ENCODE peak calls at places on chromosomes 5 and 9, in ten cellular contexts. L is lower lobe of right lung, I is Calu3, M is PC-3, W is dorsolateral prefrontal cortex, R is spleen, Q is BJ, B is AG04449, N is gastrocnemius medialis, C is neural crest cell. U is an unnamed sample.

GRCh38 chr5:69335341-69335975 is 2.9 kb upstream of the CCDC125 start:
- DNase-seq in M (peak), C (no peak), R (no peak), I (no peak), L (no peak), W (no peak), B (no peak), Q (no peak), N (no peak), U (no peak)

GRCh38 chr5:150642991-150643710 is 2.7 kb downstream of the SYNPO start:
- DNase-seq in N (no peak), L (no peak), R (no peak), B (no peak), C (no peak), W (no peak), I (no peak), Q (no peak), M (no peak), U (no peak)

GRCh38 chr5:43769576-43770352 is 166.8 kb downstream of the NNT start:
- DNase-seq in L (no peak), R (no peak), I (no peak), B (peak), W (no peak), C (no peak), Q (peak), N (peak), M (no peak), U (no peak)

GRCh38 chr9:113991714-113992113 is 86.4 kb downstream of the AMBP start:
- DNase-seq in Q (no peak), N (no peak), M (no peak), R (peak), W (no peak), C (no peak), B (no peak), I (no peak), L (no peak), U (no peak)

GRCh38 chr5:127645300-127645726 is 3.6 kb upstream of the CTXN3 start:
- DNase-seq in B (no peak), I (no peak), M (no peak), W (no peak), R (no peak), L (no peak), Q (no peak), C (no peak), N (no peak), U (no peak)

GRCh38 chr5:132327278-132327959 is 33.2 kb downstream of the SLC22A4 start:
- DNase-seq in M (no peak), Q (peak), I (no peak), N (no peak), C (no peak), R (no peak), L (no peak), B (no peak), W (no peak), U (no peak)

GRCh38 chr9:90307177-90307833 is 335.3 kb downstream of the DIRAS2 start:
- DNase-seq in N (no peak), L (no peak), Q (no peak), W (no peak), R (no peak), I (no peak), B (no peak), C (no peak), M (no peak), U (no peak)

GRCh38 chr9:16248816-16249215 is 621.7 kb downstream of the BNC2 start:
- DNase-seq in R (no peak), Q (no peak), I (no peak), N (no peak), L (no peak), B (no peak), W (no peak), C (no peak), M (no peak), U (no peak)

GRCh38 chr5:173454764-173455598 is 126.8 kb upstream of the STC2 start:
- DNase-seq in B (peak), W (no peak), C (no peak), L (no peak), Q (peak), R (no peak), N (peak), M (peak), I (peak), U (no peak)

GRCh38 chr5:53985796-53986195 is 324.6 kb downstream of the ARL15 start:
- DNase-seq in M (no peak), L (no peak), W (no peak), Q (no peak), R (no peak), B (no peak), N (no peak), I (no peak), C (no peak), U (no peak)

GRCh38 chr9:107405511-107405910 is 84.1 kb downstream of the KLF4 start:
- DNase-seq in B (no peak), L (no peak), C (no peak), I (no peak), N (no peak), Q (no peak), M (no peak), W (no peak), R (no peak), U (no peak)

GRCh38 chr9:127201731-127202130 is 62.8 kb upstream of the GARNL3 start:
- DNase-seq in C (no peak), N (no peak), L (no peak), I (no peak), B (no peak), Q (no peak), M (no peak), W (no peak), R (no peak), U (no peak)

GRCh38 chr9:110748251-110748893 is 79.8 kb downstream of the MUSK start:
- DNase-seq in R (no peak), W (no peak), C (no peak), I (no peak), M (no peak), Q (no peak), N (no peak), L (no peak), B (no peak), U (no peak)

GRCh38 chr5:73786043-73786831 is 160.2 kb downstream of the ARHGEF28 start:
- DNase-seq in B (no peak), C (no peak), W (no peak), M (no peak), N (no peak), Q (no peak), I (no peak), L (no peak), R (no peak), U (no peak)

GRCh38 chr9:122263699-122264349 is 816 bp downstream of the RBM18 start:
- DNase-seq in C (no peak), W (no peak), I (no peak), Q (no peak), N (peak), B (no peak), R (no peak), M (peak), L (no peak), U (no peak)

GRCh38 chr5:170266570-170267379 is 30.8 kb downstream of the LCP2 start:
- DNase-seq in L (no peak), B (no peak), C (no peak), Q (no peak), W (no peak), R (no peak), N (no peak), M (no peak), I (no peak), U (no peak)

GRCh38 chr9:127012250-127012649 is 97.7 kb downstream of the RALGPS1 start:
- DNase-seq in N (no peak), M (no peak), B (no peak), I (no peak), C (no peak), L (no peak), W (no peak), R (no peak), Q (no peak), U (no peak)

GRCh38 chr5:167451091-167451490 is 840.4 kb upstream of the WWC1 start:
- DNase-seq in L (no peak), B (peak), R (no peak), M (no peak), N (no peak), W (no peak), I (no peak), C (no peak), Q (peak), U (no peak)

GRCh38 chr9:137301086-137301947 is 754 bp downstream of the NRARP start:
- DNase-seq in R (no peak), C (no peak), W (no peak), I (peak), L (peak), Q (no peak), M (peak), N (no peak), B (no peak), U (no peak)

GRCh38 chr9:121914604-121915303 is 178.4 kb downstream of the TTLL11 start:
- DNase-seq in Q (no peak), B (no peak), L (no peak), R (no peak), I (no peak), W (no peak), N (no peak), C (no peak), M (no peak), U (no peak)

GRCh38 chr5:86979801-86980510 is 287.7 kb upstream of the RASA1 start:
- DNase-seq in N (no peak), B (peak), M (peak), Q (peak), L (no peak), C (no peak), W (no peak), R (no peak), I (peak), U (no peak)

GRCh38 chr9:76866689-76867088 is 39.2 kb downstream of the PRUNE2 start:
- DNase-seq in L (no peak), C (no peak), N (no peak), Q (peak), W (no peak), M (peak), I (peak), B (peak), R (no peak), U (no peak)

GRCh38 chr5:59423021-59423420 is 470.5 kb downstream of the PDE4D start:
- DNase-seq in C (no peak), I (no peak), W (no peak), N (no peak), L (no peak), M (no peak), Q (no peak), R (no peak), B (peak), U (no peak)

GRCh38 chr5:142783601-142784291 is 13.6 kb downstream of the ARHGAP26 start:
- DNase-seq in C (no peak), N (peak), I (no peak), B (no peak), L (no peak), W (peak), R (no peak), M (no peak), Q (no peak), U (no peak)

GRCh38 chr5:65020492-65020891 is 251.8 kb downstream of the CWC27 start:
- DNase-seq in I (no peak), C (no peak), W (no peak), Q (peak), M (no peak), N (no peak), L (no peak), B (peak), R (no peak), U (no peak)

GRCh38 chr9:14812806-14813205 is 90.3 kb upstream of the CER1 start:
- DNase-seq in W (no peak), L (no peak), R (no peak), I (no peak), B (no peak), C (no peak), Q (no peak), N (no peak), M (peak), U (no peak)

GRCh38 chr5:32308951-32309350 is 3.8 kb downstream of the MTMR12 start:
- DNase-seq in M (no peak), N (no peak), L (no peak), Q (no peak), R (no peak), I (no peak), W (no peak), B (no peak), C (no peak), U (no peak)

GRCh38 chr9:96612105-96612965 is 7.3 kb downstream of the CDC14B start:
- DNase-seq in C (peak), W (peak), I (peak), R (no peak), M (peak), L (no peak), Q (peak), N (peak), B (peak), U (no peak)

GRCh38 chr9:81906656-81907055 is 21.6 kb upstream of the SPATA31D4 start:
- DNase-seq in W (no peak), I (no peak), N (no peak), M (peak), C (no peak), Q (no peak), B (peak), R (no peak), L (no peak), U (no peak)

GRCh38 chr9:883011-883410 is 41.5 kb downstream of the DMRT1 start:
- DNase-seq in C (no peak), M (no peak), L (no peak), B (no peak), W (no peak), Q (no peak), N (no peak), I (no peak), R (no peak), U (no peak)

GRCh38 chr5:90909091-90909503 is 350.5 kb downstream of the ADGRV1 start:
- DNase-seq in N (no peak), W (no peak), I (no peak), C (no peak), B (no peak), L (no peak), R (no peak), M (no peak), Q (no peak), U (no peak)

GRCh38 chr5:109454726-109455505 is 45.1 kb upstream of the PJA2 start:
- DNase-seq in W (no peak), I (no peak), M (no peak), L (no peak), Q (no peak), B (no peak), C (no peak), N (no peak), R (no peak), U (no peak)

GRCh38 chr9:114001794-114002261 is 76.3 kb downstream of the AMBP start:
- DNase-seq in M (no peak), W (no peak), Q (no peak), R (peak), N (no peak), I (no peak), C (no peak), B (no peak), L (no peak), U (peak)

DNA sequence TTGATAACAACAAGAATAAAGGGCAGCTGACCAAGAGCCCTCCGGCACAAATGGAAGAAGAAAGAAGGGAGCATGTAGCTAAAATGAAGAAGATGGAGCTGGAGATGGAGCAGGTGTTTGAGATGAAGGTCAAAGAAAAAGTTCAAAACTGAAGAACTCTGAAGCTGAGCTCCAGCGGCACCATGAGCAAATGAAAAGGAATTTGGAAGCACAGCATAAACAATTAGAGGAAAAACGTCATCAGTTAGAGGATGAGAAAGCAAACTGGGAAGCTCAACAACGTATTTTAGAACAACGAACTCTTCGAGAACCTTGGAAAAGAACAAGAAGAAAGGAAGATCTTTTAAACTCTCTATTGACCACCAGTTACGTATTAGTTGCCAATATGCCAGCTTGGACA is 100.9 kb downstream of the GABBR2 start:
- DNase-seq in R (no peak), N (no peak), L (no peak), I (no peak), W (no peak), C (no peak), B (peak), M (peak), Q (no peak), U (no peak)
- TF ChIP-seq CTCF in R (no peak), N (no peak), L (no peak), I (no peak), W (no peak), C (no peak), B (no peak), M (no peak), Q (no peak), U (no peak)

DNA sequence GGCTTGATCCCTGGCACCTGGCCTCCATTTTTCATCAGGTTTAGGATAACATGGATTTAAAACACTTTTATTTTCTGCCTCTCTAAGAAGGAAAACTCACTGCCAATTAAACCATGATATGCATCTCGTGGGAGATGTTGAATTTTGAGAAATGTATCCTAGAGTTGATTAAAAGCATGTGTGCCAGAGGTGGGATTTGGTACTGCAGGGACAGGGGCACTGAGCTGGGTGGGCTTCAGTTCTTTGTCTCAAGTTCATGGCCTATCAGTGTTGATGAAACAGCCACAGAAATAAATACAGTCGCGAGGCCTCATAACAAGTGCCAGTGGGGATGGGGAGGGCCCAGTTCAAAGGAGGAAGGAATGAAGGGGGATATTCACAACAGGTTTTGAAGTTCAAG is 34.9 kb downstream of the POLR1E start:
- DNase-seq in W (no peak), B (no peak), Q (no peak), M (no peak), R (no peak), N (no peak), I (no peak), L (no peak), C (no peak), U (no peak)
- TF ChIP-seq CTCF in W (no peak), B (no peak), Q (no peak), M (no peak), R (no peak), N (no peak), I (no peak), L (no peak), C (no peak), U (no peak)

GRCh38 chr5:159525117-159525516 is 194.8 kb upstream of the IL12B start:
- DNase-seq in I (no peak), N (no peak), Q (no peak), C (no peak), W (no peak), B (no peak), L (no peak), R (no peak), M (no peak), U (no peak)
- TF ChIP-seq CTCF in I (no peak), N (no peak), Q (no peak), C (no peak), W (no peak), B (peak), L (no peak), R (no peak), M (no peak), U (no peak)

DNA sequence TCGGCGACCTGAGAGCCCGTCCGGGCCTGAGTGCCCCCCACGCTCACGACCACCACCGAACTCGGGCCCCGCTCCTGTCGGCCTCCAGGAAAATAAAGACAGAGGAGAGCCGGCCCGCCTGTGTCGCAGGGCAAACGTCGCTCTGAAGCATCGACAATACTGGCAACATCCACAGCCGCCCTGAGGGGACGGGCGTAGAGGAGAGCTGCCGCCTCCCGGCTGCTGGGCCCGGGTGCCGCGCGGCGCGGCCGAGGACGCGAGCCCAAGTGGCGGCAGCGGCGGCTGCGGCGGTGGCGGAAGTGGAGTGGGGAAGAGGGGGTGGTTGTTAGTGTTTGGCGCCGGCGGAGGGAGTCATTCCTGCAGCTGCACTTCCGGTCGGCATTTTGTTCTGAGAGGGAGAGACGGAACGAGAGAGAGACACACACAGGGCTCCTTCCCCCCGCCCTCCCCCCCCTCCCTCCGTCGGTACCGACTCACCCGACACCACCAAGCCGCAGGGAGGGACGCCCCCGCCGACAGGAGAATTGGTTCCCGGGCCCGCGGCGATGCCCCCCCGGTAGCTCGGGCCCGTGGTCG is at the start of gene NIPBL:
- DNase-seq in R (peak), N (peak), B (peak), W (peak), M (peak), L (peak), C (peak), I (peak), Q (peak), U (peak)
- TF ChIP-seq CTCF in R (no peak), N (no peak), B (no peak), W (peak), M (no peak), L (no peak), C (no peak), I (no peak), Q (no peak), U (no peak)

DNA sequence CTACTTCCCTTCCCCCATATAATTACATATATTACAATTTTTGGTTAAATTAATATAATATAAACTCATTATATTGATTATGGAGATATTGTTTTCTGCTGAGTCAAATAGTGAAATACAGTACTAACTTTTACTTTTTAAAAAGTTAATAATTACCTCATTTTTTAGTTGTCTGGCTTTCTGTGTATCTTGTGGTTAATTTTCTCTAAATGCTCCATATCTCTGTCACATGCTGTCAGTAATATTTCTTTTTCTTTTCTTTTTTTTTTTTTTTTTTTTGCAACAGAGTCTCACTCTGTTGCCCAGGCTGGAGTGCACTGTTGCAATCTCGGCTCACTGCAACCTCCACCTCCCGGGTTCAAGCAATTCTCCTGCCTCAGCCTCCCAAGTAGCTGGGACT is 23.2 kb downstream of the STX17 start:
- DNase-seq in I (no peak), L (no peak), W (no peak), C (no peak), Q (no peak), R (no peak), N (no peak), B (no peak), M (no peak), U (no peak)
- TF ChIP-seq CTCF in I (no peak), L (no peak), W (no peak), C (no peak), Q (no peak), R (no peak), N (no peak), B (no peak), M (no peak), U (no peak)

GRCh38 chr5:93062548-93062947 is 518.5 kb downstream of the NR2F1-AS1 start:
- DNase-seq in M (peak), R (no peak), N (no peak), L (no peak), W (no peak), B (no peak), C (no peak), I (no peak), Q (no peak), U (no peak)
- TF ChIP-seq CTCF in M (peak), R (no peak), N (no peak), L (no peak), W (peak), B (no peak), C (peak), I (peak), Q (peak), U (no peak)

GRCh38 chr5:156815988-156816599 is 34.0 kb upstream of the PPP1R2B start:
- DNase-seq in Q (no peak), M (peak), L (no peak), I (peak), C (peak), R (no peak), N (no peak), W (no peak), B (no peak), U (no peak)
- TF ChIP-seq CTCF in Q (peak), M (peak), L (peak), I (peak), C (peak), R (no peak), N (peak), W (peak), B (peak), U (peak)

U was measured in activated B cell treated with CpG ODN at 0.5 μM for 24 hours.